ENCODE peak calls at places on chromosomes 13 and 19, in six cellular contexts. F is hepatocyte; X is A549; V is left lung; D is MM.1S; S is CD8-positive, alpha-beta memory T cell. G is an unnamed sample. For H3K9me3 and H3K4me1, the result is how much of the 10 kb centered on the place peaks cover.

GRCh38 chr13:27304611-27305010 is 34.0 kb downstream of the RASL11A start:
- DNase-seq in F (no peak), X (no peak), V (no peak), D (no peak), S (no peak), G (no peak)

GRCh38 chr19:32830231-32831014 is 39.1 kb downstream of the SLC7A9 start:
- DNase-seq in F (no peak), X (no peak), V (no peak), D (peak), S (no peak), G (no peak)

GRCh38 chr13:72163671-72164070 is 296.7 kb upstream of the DACH1 start:
- DNase-seq in F (no peak), X (no peak), V (no peak), D (no peak), S (no peak), G (no peak)

GRCh38 chr13:112756967-112757758 is 67.3 kb downstream of the ATP11A start:
- DNase-seq in F (peak), X (no peak), V (no peak), D (no peak), S (no peak), G (no peak)

GRCh38 chr19:38717051-38717450 is 27.2 kb downstream of the CAPN12 start:
- DNase-seq in F (no peak), X (no peak), V (no peak), D (no peak), S (no peak), G (no peak)

GRCh38 chr13:96734499-96734898 is 259.8 kb downstream of the OXGR1 start:
- DNase-seq in F (no peak), X (no peak), V (no peak), D (no peak), S (no peak), G (no peak)

GRCh38 chr19:33698576-33699435 is 77.1 kb downstream of the CHST8 start:
- DNase-seq in F (no peak), X (no peak), V (no peak), D (no peak), S (no peak), G (no peak)

GRCh38 chr19:31943305-31943704 is 402.1 kb upstream of the ZNF507 start:
- DNase-seq in F (no peak), X (no peak), V (no peak), D (no peak), S (no peak), G (peak)

GRCh38 chr13:40136896-40137295 is 481.4 kb downstream of the COG6 start:
- DNase-seq in F (no peak), X (no peak), V (no peak), D (no peak), S (no peak), G (no peak)

GRCh38 chr19:51317968-51318367 is 6.5 kb downstream of the IGLON5 start:
- DNase-seq in F (no peak), X (no peak), V (no peak), D (no peak), S (no peak), G (no peak)

GRCh38 chr13:31452525-31452924 is 252.8 kb downstream of the B3GLCT start:
- DNase-seq in F (no peak), X (no peak), V (no peak), D (no peak), S (no peak), G (no peak)

GRCh38 chr13:75792526-75793187 is 156.5 kb downstream of the LMO7 start:
- DNase-seq in F (peak), X (peak), V (no peak), D (no peak), S (no peak), G (peak)

GRCh38 chr13:48595330-48596127 is 58.2 kb upstream of the CYSLTR2 start:
- DNase-seq in F (peak), X (peak), V (no peak), D (peak), S (peak), G (peak)

GRCh38 chr13:33445476-33445875 is 159.9 kb upstream of the STARD13 start:
- DNase-seq in F (no peak), X (no peak), V (no peak), D (no peak), S (no peak), G (no peak)

GRCh38 chr13:30884543-30884942 is 21.5 kb upstream of the MEDAG start:
- DNase-seq in F (no peak), X (no peak), V (no peak), D (no peak), S (no peak), G (no peak)

GRCh38 chr19:18765224-18765623 is 25.9 kb downstream of the COMP start:
- DNase-seq in F (no peak), X (no peak), V (no peak), D (no peak), S (no peak), G (no peak)

GRCh38 chr13:54627973-54628372 is 1599.4 kb downstream of the OLFM4 start:
- DNase-seq in F (no peak), X (no peak), V (no peak), D (no peak), S (no peak), G (no peak)

GRCh38 chr13:54633461-54633860 is 1604.8 kb downstream of the OLFM4 start:
- DNase-seq in F (no peak), X (no peak), V (no peak), D (no peak), S (no peak), G (no peak)

GRCh38 chr13:54628383-54628782 is 1599.8 kb downstream of the OLFM4 start:
- DNase-seq in F (no peak), X (no peak), V (no peak), D (no peak), S (no peak), G (no peak)
- H3K4me3 ChIP-seq in F (no peak), X (no peak), V (no peak), D (no peak), S (no peak), G (no peak)

GRCh38 chr19:28076628-28077027 is 1136.3 kb downstream of the UQCRFS1 start:
- DNase-seq in F (no peak), X (no peak), V (no peak), D (no peak), S (no peak), G (no peak)

GRCh38 chr19:28074773-28075172 is 1138.2 kb downstream of the UQCRFS1 start:
- DNase-seq in F (no peak), X (no peak), V (no peak), D (peak), S (no peak), G (no peak)

DNA sequence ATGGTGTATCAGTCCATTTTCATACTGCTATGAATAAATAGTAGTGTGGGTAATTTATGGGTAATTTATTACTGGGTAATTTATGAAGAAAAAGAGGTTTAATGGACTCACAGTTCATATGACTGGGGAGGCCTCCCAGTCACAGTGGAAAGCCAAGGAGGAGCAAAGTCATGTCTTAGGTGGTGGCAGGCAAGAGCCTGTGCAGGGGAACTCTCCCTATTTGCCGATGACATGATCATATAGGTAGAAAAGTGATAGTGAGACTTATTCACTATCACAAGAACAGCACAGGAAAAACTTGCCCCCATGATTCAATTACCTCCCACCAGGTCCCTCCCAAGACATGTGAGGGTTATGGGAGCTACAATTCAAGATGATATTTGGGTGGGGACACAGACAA is 1137.7 kb downstream of the UQCRFS1 start:
- DNase-seq in F (no peak), X (no peak), V (no peak), D (no peak), S (no peak), G (no peak)
- H3K9me3 ChIP-seq in F (under half), X (under half), V (under half), D (under half), S (under half), G (under half)

DNA sequence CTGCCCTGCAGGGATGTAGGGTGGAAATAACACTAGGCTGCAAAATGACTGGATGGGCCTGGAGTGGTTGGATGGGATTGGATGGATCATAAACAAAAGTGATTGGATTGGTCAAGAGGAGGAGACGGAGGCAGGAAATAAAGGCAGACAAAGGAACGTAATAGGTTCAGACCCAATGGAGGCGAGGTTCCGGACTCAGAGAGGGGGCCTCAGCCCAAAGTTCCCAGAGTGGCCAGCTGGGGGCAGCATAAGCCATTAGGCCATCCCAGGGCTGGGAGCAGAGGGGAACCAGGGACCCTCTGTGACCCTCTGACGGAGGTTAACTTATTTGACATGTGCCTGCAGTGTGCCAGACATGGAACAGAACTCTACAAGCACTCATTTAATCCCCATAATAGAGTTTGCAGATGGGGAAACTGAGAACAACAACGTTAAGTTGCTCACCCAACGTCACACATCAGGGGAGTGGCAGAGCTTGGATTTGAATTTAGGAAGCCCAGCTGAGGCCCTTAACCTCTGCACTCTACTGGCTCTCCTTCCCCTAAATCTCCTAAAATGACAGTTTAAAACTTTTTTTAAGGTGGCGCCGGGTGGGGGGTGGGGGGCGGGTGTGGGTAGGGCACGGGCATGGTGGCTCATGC is 15.3 kb upstream of the MAP1S start:
- DNase-seq in F (no peak), X (peak), V (peak), D (peak), S (peak), G (peak)
- H3K4me1 ChIP-seq in F (under half), X (under half), V (under half), D (under half), S (under half), G (under half)

DNA sequence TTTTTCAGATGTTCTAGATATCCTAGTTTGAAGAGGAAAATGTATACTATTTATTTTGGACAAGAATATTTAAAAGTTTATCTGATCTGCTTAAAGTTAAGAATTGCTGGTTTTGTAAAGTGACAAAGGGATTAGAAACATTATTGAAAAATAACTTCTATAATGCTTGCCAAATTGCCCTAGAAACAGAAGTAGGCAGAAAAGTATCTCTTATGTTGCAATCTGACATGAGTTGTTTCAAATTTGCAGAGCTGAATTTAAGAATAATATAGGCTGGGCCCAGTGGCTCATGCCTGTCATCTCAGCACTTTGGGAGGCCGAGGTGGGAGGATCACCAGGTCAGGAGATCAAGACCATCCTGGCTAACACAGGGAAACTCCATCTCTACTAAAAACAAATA is 777.1 kb downstream of the LIG4 start:
- DNase-seq in F (no peak), X (no peak), V (no peak), D (no peak), S (no peak), G (no peak)
- H3K4me3 ChIP-seq in F (no peak), X (no peak), V (no peak), D (no peak), S (no peak), G (no peak)

DNA sequence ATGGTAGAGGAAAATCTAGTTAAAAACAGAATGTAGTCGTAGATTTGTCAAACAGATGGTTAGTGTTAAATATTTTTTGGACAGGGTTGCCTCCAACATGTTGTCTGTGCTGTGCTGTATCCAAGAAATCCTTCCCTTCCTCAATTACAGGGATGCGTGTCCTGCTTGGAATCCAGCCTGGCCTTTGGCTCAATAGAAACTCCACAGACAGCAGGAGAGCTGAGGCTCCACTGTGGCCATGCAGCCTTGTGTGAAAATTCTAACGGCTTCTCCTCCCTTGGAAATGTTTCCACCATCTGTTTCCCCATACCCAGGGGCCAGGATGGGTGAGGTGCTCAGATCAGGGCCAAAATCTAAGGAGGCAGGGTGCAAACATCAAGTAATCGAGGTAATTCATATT is 67.7 kb upstream of the USP29 start:
- DNase-seq in F (no peak), X (no peak), V (no peak), D (no peak), S (no peak), G (no peak)
- H3K9me3 ChIP-seq in F (under half), X (half or more), V (under half), D (under half), S (under half), G (under half)

DNA sequence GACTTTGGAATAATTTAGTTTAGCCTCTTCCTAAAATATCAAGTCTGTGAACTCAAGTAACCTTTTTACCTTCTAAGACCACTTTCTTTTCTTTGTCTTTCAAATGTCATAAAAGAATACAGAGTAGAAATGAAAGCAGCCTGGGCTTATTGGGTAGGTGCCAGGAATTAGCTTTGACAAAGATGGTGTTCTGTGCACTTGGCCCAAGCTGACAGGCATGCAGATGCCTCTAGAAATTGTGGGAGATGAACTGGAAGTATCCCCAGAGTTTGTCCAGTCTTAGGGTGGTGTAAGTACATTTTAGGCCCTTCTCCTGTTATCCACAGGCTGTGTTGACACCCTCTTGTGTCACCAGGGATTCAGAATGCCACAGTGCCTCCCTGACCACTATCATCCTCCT is 343.0 kb downstream of the KCNRG start:
- DNase-seq in F (no peak), X (no peak), V (no peak), D (no peak), S (no peak), G (no peak)
- H3K4me1 ChIP-seq in F (under half), X (under half), V (under half), D (under half), S (under half), G (under half)

G was measured in cardiac muscle cell.